ENCODE peak calls at places on chromosomes 3 and 15, in seven cellular contexts. H is neural crest cell, Z is WERI-Rb-1, Q is IMR-90, T is endothelial cell, D is AG10803, P is fibroblast of lung. W is an unnamed sample.

GRCh38 chr3:84074767-84075166 is 884.0 kb upstream of the CADM2 start:
- DNase-seq in Q (no peak), H (no peak), D (no peak), Z (no peak), T (no peak), P (no peak), W (no peak)

GRCh38 chr3:63937661-63938651 is 25.8 kb upstream of the SCAANT1 start:
- DNase-seq in D (no peak), H (no peak), Z (no peak), Q (no peak), P (no peak), T (no peak), W (no peak)

GRCh38 chr15:62783303-62783957 is 259.1 kb upstream of the TPM1 start:
- DNase-seq in T (no peak), Q (peak), H (no peak), Z (no peak), D (peak), P (peak), W (no peak)

GRCh38 chr3:194300392-194300758 is 50.8 kb downstream of the CPN2 start:
- DNase-seq in Q (peak), Z (no peak), H (no peak), T (peak), D (peak), P (peak), W (no peak)

GRCh38 chr15:79394231-79394630 is 37.9 kb upstream of the MINAR1 start:
- DNase-seq in P (peak), Q (peak), D (peak), T (no peak), H (no peak), Z (no peak), W (no peak)

GRCh38 chr15:64285871-64286270 is 70.1 kb downstream of the CSNK1G1 start:
- DNase-seq in D (no peak), T (no peak), Q (no peak), H (no peak), Z (no peak), P (no peak), W (no peak)

GRCh38 chr15:101133751-101134261 is 118.0 kb downstream of the CHSY1 start:
- DNase-seq in H (no peak), Q (no peak), T (no peak), Z (peak), P (no peak), D (no peak), W (no peak)

GRCh38 chr3:101703169-101703568 is 16.7 kb upstream of the RPL24 start:
- DNase-seq in Z (no peak), Q (no peak), T (no peak), P (no peak), H (no peak), D (no peak), W (no peak)

GRCh38 chr3:64859625-64860590 is 172.1 kb upstream of the ADAMTS9 start:
- DNase-seq in Q (peak), P (peak), Z (no peak), D (peak), T (no peak), H (no peak), W (no peak)

GRCh38 chr15:90478981-90479481 is 50.7 kb upstream of the CRTC3 start:
- DNase-seq in Q (no peak), T (no peak), P (no peak), H (no peak), Z (no peak), D (no peak), W (no peak)

GRCh38 chr15:91122296-91122695 is 22.2 kb downstream of the SV2B start:
- DNase-seq in Q (no peak), Z (no peak), D (no peak), P (no peak), T (no peak), H (no peak), W (no peak)

GRCh38 chr3:117184574-117184973 is 475.0 kb downstream of the TUSC7 start:
- DNase-seq in Z (no peak), D (peak), H (no peak), P (no peak), T (no peak), Q (peak), W (no peak)

GRCh38 chr3:189133768-189134167 is 38.0 kb upstream of the TPRG1 start:
- DNase-seq in T (no peak), Z (no peak), H (no peak), P (no peak), Q (no peak), D (no peak), W (no peak)

GRCh38 chr15:42107483-42107882 is 13.1 kb upstream of the PLA2G4D start:
- DNase-seq in P (no peak), Z (no peak), H (no peak), T (no peak), D (no peak), Q (no peak), W (peak)

GRCh38 chr15:51448592-51449494 is 107.4 kb downstream of the GLDN start:
- DNase-seq in Z (no peak), D (peak), T (no peak), H (no peak), Q (peak), P (no peak), W (no peak)

GRCh38 chr3:140883428-140883827 is 58.2 kb upstream of the SLC25A36 start:
- DNase-seq in D (no peak), T (no peak), Q (no peak), P (no peak), Z (no peak), H (no peak), W (no peak)

GRCh38 chr3:52453496-52454234 is at the start of gene TNNC1:
- DNase-seq in D (no peak), Q (no peak), P (no peak), Z (peak), H (no peak), T (no peak), W (peak)

GRCh38 chr3:10238330-10238995 is 9.8 kb upstream of the TATDN2 start:
- DNase-seq in H (no peak), Z (no peak), T (no peak), D (no peak), Q (no peak), P (no peak), W (peak)

GRCh38 chr3:72155391-72156064 is 370.6 kb upstream of the PROK2 start:
- DNase-seq in Q (peak), D (peak), P (peak), H (no peak), Z (no peak), T (no peak), W (no peak)

GRCh38 chr3:152583913-152584312 is 251.0 kb upstream of the P2RY1 start:
- DNase-seq in H (no peak), D (peak), Z (no peak), T (no peak), Q (no peak), P (peak), W (no peak)

GRCh38 chr3:50158747-50159146 is 3.6 kb downstream of the SEMA3F start:
- DNase-seq in D (no peak), Z (no peak), T (no peak), Q (no peak), P (no peak), H (no peak), W (no peak)

GRCh38 chr3:127673191-127674098 is 693 bp downstream of the ABTB1 start:
- DNase-seq in P (peak), H (peak), D (peak), Q (peak), Z (peak), T (peak), W (peak)

GRCh38 chr15:86347245-86347644 is 267.6 kb downstream of the AGBL1 start:
- DNase-seq in T (no peak), Z (no peak), H (no peak), P (no peak), Q (no peak), D (no peak), W (no peak)

GRCh38 chr3:157460253-157460652 is 23.6 kb downstream of the PTX3 start:
- DNase-seq in H (no peak), Q (peak), D (peak), T (no peak), Z (no peak), P (peak), W (no peak)

GRCh38 chr3:31880020-31880419 is 101.0 kb downstream of the OSBPL10 start:
- DNase-seq in T (no peak), H (no peak), D (peak), Q (peak), P (peak), Z (no peak), W (no peak)

GRCh38 chr3:58471025-58471887 is 20.6 kb upstream of the KCTD6 start:
- DNase-seq in P (peak), D (peak), T (no peak), H (no peak), Q (peak), Z (peak), W (peak)

GRCh38 chr3:62143843-62144450 is 229.4 kb downstream of the FEZF2 start:
- DNase-seq in T (no peak), P (peak), Q (no peak), H (no peak), D (no peak), Z (no peak), W (no peak)
- TF ChIP-seq CTCF in T (no peak), P (no peak), Q (no peak), H (no peak), D (no peak), Z (no peak), W (no peak)

DNA sequence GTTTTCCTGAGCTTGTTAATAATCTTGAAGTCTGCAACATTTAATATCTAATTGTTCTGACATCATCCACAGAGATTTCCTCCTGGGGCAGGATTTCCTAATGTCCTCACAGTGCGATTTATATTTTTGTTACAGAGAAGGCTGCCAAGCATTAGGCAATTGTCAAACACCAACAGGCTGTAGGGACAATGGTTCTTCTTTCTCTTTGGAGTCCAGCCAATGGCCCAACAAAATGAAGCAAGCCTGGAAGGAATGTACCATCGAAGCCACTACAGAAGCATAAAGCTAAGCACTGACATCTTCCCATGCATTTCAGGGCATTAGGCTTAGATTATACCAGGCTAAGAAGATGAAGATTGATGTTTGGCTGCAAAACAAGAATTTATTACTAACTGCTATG is 173.0 kb upstream of the FRMD4B start:
- DNase-seq in H (no peak), D (peak), T (no peak), P (peak), Q (no peak), Z (no peak), W (no peak)
- TF ChIP-seq CTCF in H (no peak), D (no peak), T (no peak), P (no peak), Q (no peak), Z (no peak), W (no peak)

GRCh38 chr3:53803124-53803815 is 42.9 kb downstream of the CHDH start:
- DNase-seq in Z (no peak), H (no peak), D (no peak), P (no peak), T (no peak), Q (no peak), W (no peak)
- TF ChIP-seq CTCF in Z (no peak), H (no peak), D (no peak), P (no peak), T (no peak), Q (no peak), W (no peak)

GRCh38 chr3:100059472-100059871 is 54.8 kb downstream of the FILIP1L start:
- DNase-seq in H (no peak), D (no peak), T (no peak), Z (no peak), P (no peak), Q (no peak), W (no peak)
- TF ChIP-seq CTCF in H (no peak), D (no peak), T (no peak), Z (no peak), P (no peak), Q (no peak), W (no peak)

DNA sequence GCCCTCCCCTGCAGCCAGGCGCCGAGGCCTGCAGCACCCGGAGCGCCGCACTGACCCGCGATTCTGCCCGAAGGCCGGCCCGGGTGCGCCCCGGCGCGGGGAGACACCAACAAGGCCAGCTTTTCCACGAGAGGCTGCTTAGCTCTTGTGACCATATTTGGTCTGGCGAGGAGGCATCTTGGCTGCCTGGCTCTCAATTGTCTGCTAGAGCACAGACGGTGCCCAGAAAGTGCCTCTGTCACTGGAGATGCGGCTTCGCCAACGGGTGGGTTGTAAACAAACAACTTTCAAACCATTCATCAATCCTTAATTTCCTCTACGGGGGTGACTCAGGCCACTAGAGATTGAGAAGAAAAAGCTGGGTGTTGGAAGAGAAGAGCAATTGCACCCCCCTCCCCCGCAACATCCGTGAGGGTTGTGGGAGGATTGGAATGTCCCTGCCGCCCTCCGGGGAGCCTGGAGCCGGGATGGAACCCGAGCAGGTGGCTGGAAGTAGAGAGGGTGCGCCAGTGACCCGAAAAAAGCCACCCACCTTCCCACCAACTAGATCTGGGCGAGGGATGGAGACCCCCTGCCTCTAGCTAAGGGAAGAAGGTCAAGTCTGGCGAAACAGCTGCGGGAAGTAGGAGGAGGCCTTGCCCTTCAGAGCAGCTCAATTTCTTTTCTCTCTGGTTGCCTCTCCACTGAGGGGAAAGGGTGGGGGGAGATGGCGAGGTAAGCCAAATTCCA is 783 bp upstream of the WWTR1 start:
- DNase-seq in H (no peak), Q (peak), T (peak), P (peak), Z (peak), D (peak), W (peak)
- TF ChIP-seq CTCF in H (no peak), Q (peak), T (no peak), P (peak), Z (no peak), D (peak), W (no peak)

GRCh38 chr15:82790321-82790720 is 15.5 kb downstream of the FSD2 start:
- DNase-seq in Z (no peak), D (no peak), P (no peak), T (no peak), Q (no peak), H (no peak), W (no peak)

GRCh38 chr15:82793737-82794136 is 12.1 kb downstream of the FSD2 start:
- DNase-seq in Z (no peak), D (no peak), H (no peak), Q (no peak), T (no peak), P (no peak), W (no peak)

GRCh38 chr15:82788496-82788895 is 17.4 kb downstream of the FSD2 start:
- DNase-seq in P (no peak), T (no peak), D (no peak), H (no peak), Z (no peak), Q (no peak), W (no peak)

GRCh38 chr15:82789491-82789890 is 16.4 kb downstream of the FSD2 start:
- DNase-seq in Z (no peak), T (no peak), H (no peak), Q (no peak), D (peak), P (no peak), W (no peak)

GRCh38 chr15:82792068-82792467 is 13.8 kb downstream of the FSD2 start:
- DNase-seq in T (no peak), Z (no peak), D (no peak), Q (no peak), P (no peak), H (no peak), W (no peak)
- TF ChIP-seq CTCF in T (no peak), Z (no peak), D (no peak), Q (no peak), P (no peak), H (no peak), W (no peak)

GRCh38 chr15:78076231-78077052 is 1.1 kb downstream of the TBC1D2B start:
- DNase-seq in D (peak), H (no peak), T (no peak), P (peak), Q (no peak), Z (peak), W (peak)
- TF ChIP-seq CTCF in D (peak), H (no peak), T (no peak), P (peak), Q (peak), Z (peak), W (no peak)

GRCh38 chr15:38647683-38648082 is 83.1 kb upstream of the RASGRP1 start:
- DNase-seq in P (peak), Z (no peak), H (no peak), T (no peak), Q (peak), D (peak), W (no peak)
- TF ChIP-seq CTCF in P (peak), Z (no peak), H (peak), T (no peak), Q (peak), D (peak), W (no peak)

W was measured in activated CD8-positive, alpha-beta T cell treated with anti-CD3 and anti-CD28 coated beads for 36 hours.